ENCODE peak calls at places on chromosomes 1 and 21, in ten cellular contexts. One of them, this sample, is unnamed. For H3K27me3, the result is how much of the 10 kb centered on the place peaks cover.

GRCh38 chr21:15227919-15228318 is 163.1 kb upstream of the NRIP1 start:
- DNase-seq in mesendoderm: no peak
- DNase-seq in heart left ventricle: no peak
- DNase-seq in fibroblast of lung: no peak
- DNase-seq in WERI-Rb-1: no peak
- DNase-seq in right lobe of liver: no peak
- DNase-seq in CD4-positive, CD25-positive, alpha-beta regulatory T cell: no peak
- DNase-seq in CD8-positive, alpha-beta T cell: no peak
- DNase-seq in stomach: no peak
- DNase-seq in psoas muscle: no peak
- DNase-seq in this sample: no peak

GRCh38 chr1:156320560-156320959 is 17.5 kb downstream of the CCT3 start:
- DNase-seq in WERI-Rb-1: no peak
- DNase-seq in right lobe of liver: no peak
- DNase-seq in fibroblast of lung: no peak
- DNase-seq in CD8-positive, alpha-beta T cell: no peak
- DNase-seq in psoas muscle: no peak
- DNase-seq in stomach: no peak
- DNase-seq in mesendoderm: no peak
- DNase-seq in CD4-positive, CD25-positive, alpha-beta regulatory T cell: no peak
- DNase-seq in heart left ventricle: no peak
- DNase-seq in this sample: no peak

GRCh38 chr1:31753623-31754349 is 10.4 kb downstream of the ADGRB2 start:
- DNase-seq in CD4-positive, CD25-positive, alpha-beta regulatory T cell: no peak
- DNase-seq in stomach: peak
- DNase-seq in heart left ventricle: peak
- DNase-seq in fibroblast of lung: peak
- DNase-seq in right lobe of liver: peak
- DNase-seq in CD8-positive, alpha-beta T cell: no peak
- DNase-seq in WERI-Rb-1: no peak
- DNase-seq in psoas muscle: peak
- DNase-seq in mesendoderm: no peak
- DNase-seq in this sample: no peak

GRCh38 chr1:111163363-111163762 is 23.3 kb downstream of the CEPT1 start:
- DNase-seq in WERI-Rb-1: no peak
- DNase-seq in stomach: no peak
- DNase-seq in right lobe of liver: no peak
- DNase-seq in CD4-positive, CD25-positive, alpha-beta regulatory T cell: no peak
- DNase-seq in CD8-positive, alpha-beta T cell: no peak
- DNase-seq in fibroblast of lung: no peak
- DNase-seq in heart left ventricle: no peak
- DNase-seq in psoas muscle: no peak
- DNase-seq in mesendoderm: no peak
- DNase-seq in this sample: no peak

GRCh38 chr1:28646040-28646439 is 2.4 kb upstream of the RNU11 start:
- DNase-seq in CD4-positive, CD25-positive, alpha-beta regulatory T cell: no peak
- DNase-seq in WERI-Rb-1: no peak
- DNase-seq in CD8-positive, alpha-beta T cell: no peak
- DNase-seq in stomach: no peak
- DNase-seq in heart left ventricle: no peak
- DNase-seq in fibroblast of lung: no peak
- DNase-seq in mesendoderm: no peak
- DNase-seq in psoas muscle: no peak
- DNase-seq in right lobe of liver: no peak
- DNase-seq in this sample: no peak

GRCh38 chr21:27423073-27423472 is 456.2 kb upstream of the ADAMTS5 start:
- DNase-seq in CD8-positive, alpha-beta T cell: no peak
- DNase-seq in psoas muscle: peak
- DNase-seq in mesendoderm: peak
- DNase-seq in WERI-Rb-1: no peak
- DNase-seq in right lobe of liver: no peak
- DNase-seq in fibroblast of lung: peak
- DNase-seq in CD4-positive, CD25-positive, alpha-beta regulatory T cell: no peak
- DNase-seq in heart left ventricle: peak
- DNase-seq in stomach: peak
- DNase-seq in this sample: no peak

GRCh38 chr1:186518822-186519381 is 58.0 kb upstream of the PDC start:
- DNase-seq in WERI-Rb-1: no peak
- DNase-seq in right lobe of liver: no peak
- DNase-seq in CD8-positive, alpha-beta T cell: no peak
- DNase-seq in psoas muscle: no peak
- DNase-seq in fibroblast of lung: no peak
- DNase-seq in stomach: no peak
- DNase-seq in mesendoderm: no peak
- DNase-seq in CD4-positive, CD25-positive, alpha-beta regulatory T cell: no peak
- DNase-seq in heart left ventricle: no peak
- DNase-seq in this sample: no peak

GRCh38 chr21:21146587-21147373 is 148.6 kb downstream of the NCAM2 start:
- DNase-seq in WERI-Rb-1: no peak
- DNase-seq in fibroblast of lung: no peak
- DNase-seq in CD8-positive, alpha-beta T cell: no peak
- DNase-seq in stomach: no peak
- DNase-seq in psoas muscle: no peak
- DNase-seq in right lobe of liver: no peak
- DNase-seq in mesendoderm: no peak
- DNase-seq in CD4-positive, CD25-positive, alpha-beta regulatory T cell: no peak
- DNase-seq in heart left ventricle: peak
- DNase-seq in this sample: no peak

GRCh38 chr1:75796376-75797272 is at the start of gene MSH4:
- DNase-seq in stomach: no peak
- DNase-seq in heart left ventricle: no peak
- DNase-seq in right lobe of liver: no peak
- DNase-seq in psoas muscle: peak
- DNase-seq in fibroblast of lung: no peak
- DNase-seq in WERI-Rb-1: no peak
- DNase-seq in CD8-positive, alpha-beta T cell: no peak
- DNase-seq in CD4-positive, CD25-positive, alpha-beta regulatory T cell: no peak
- DNase-seq in mesendoderm: no peak
- DNase-seq in this sample: peak

GRCh38 chr1:59672851-59673574 is 141.7 kb upstream of the HOOK1 start:
- DNase-seq in right lobe of liver: no peak
- DNase-seq in WERI-Rb-1: no peak
- DNase-seq in heart left ventricle: no peak
- DNase-seq in CD4-positive, CD25-positive, alpha-beta regulatory T cell: no peak
- DNase-seq in stomach: no peak
- DNase-seq in psoas muscle: no peak
- DNase-seq in CD8-positive, alpha-beta T cell: no peak
- DNase-seq in mesendoderm: peak
- DNase-seq in fibroblast of lung: peak
- DNase-seq in this sample: no peak

GRCh38 chr1:63907051-63907450 is 133.2 kb downstream of the ROR1 start:
- DNase-seq in stomach: no peak
- DNase-seq in right lobe of liver: no peak
- DNase-seq in CD8-positive, alpha-beta T cell: no peak
- DNase-seq in psoas muscle: no peak
- DNase-seq in WERI-Rb-1: no peak
- DNase-seq in heart left ventricle: no peak
- DNase-seq in fibroblast of lung: no peak
- DNase-seq in mesendoderm: no peak
- DNase-seq in CD4-positive, CD25-positive, alpha-beta regulatory T cell: no peak
- DNase-seq in this sample: no peak

GRCh38 chr1:1777950-1778826 is at the start of gene NADK:
- DNase-seq in stomach: peak
- DNase-seq in CD8-positive, alpha-beta T cell: peak
- DNase-seq in WERI-Rb-1: peak
- DNase-seq in CD4-positive, CD25-positive, alpha-beta regulatory T cell: peak
- DNase-seq in right lobe of liver: peak
- DNase-seq in fibroblast of lung: peak
- DNase-seq in mesendoderm: peak
- DNase-seq in psoas muscle: peak
- DNase-seq in heart left ventricle: peak
- DNase-seq in this sample: peak

GRCh38 chr1:110310300-110310699 is 28.9 kb upstream of the RBM15 start:
- DNase-seq in heart left ventricle: peak
- DNase-seq in WERI-Rb-1: no peak
- DNase-seq in mesendoderm: no peak
- DNase-seq in psoas muscle: no peak
- DNase-seq in CD4-positive, CD25-positive, alpha-beta regulatory T cell: no peak
- DNase-seq in right lobe of liver: no peak
- DNase-seq in fibroblast of lung: no peak
- DNase-seq in CD8-positive, alpha-beta T cell: no peak
- DNase-seq in stomach: no peak
- DNase-seq in this sample: no peak

GRCh38 chr1:117177376-117177775 is 33.4 kb downstream of the VTCN1 start:
- DNase-seq in right lobe of liver: no peak
- DNase-seq in WERI-Rb-1: no peak
- DNase-seq in CD8-positive, alpha-beta T cell: no peak
- DNase-seq in heart left ventricle: no peak
- DNase-seq in CD4-positive, CD25-positive, alpha-beta regulatory T cell: no peak
- DNase-seq in mesendoderm: no peak
- DNase-seq in stomach: no peak
- DNase-seq in fibroblast of lung: no peak
- DNase-seq in psoas muscle: no peak
- DNase-seq in this sample: no peak

GRCh38 chr21:36676039-36676950 is 22.6 kb upstream of the SIM2 start:
- DNase-seq in right lobe of liver: no peak
- DNase-seq in psoas muscle: no peak
- DNase-seq in CD4-positive, CD25-positive, alpha-beta regulatory T cell: no peak
- DNase-seq in WERI-Rb-1: no peak
- DNase-seq in stomach: no peak
- DNase-seq in CD8-positive, alpha-beta T cell: no peak
- DNase-seq in mesendoderm: peak
- DNase-seq in fibroblast of lung: no peak
- DNase-seq in heart left ventricle: no peak
- DNase-seq in this sample: peak

GRCh38 chr21:35229290-35229689 is 180.2 kb upstream of the RUNX1 start:
- DNase-seq in WERI-Rb-1: no peak
- DNase-seq in fibroblast of lung: no peak
- DNase-seq in right lobe of liver: no peak
- DNase-seq in heart left ventricle: no peak
- DNase-seq in mesendoderm: no peak
- DNase-seq in psoas muscle: no peak
- DNase-seq in stomach: no peak
- DNase-seq in CD8-positive, alpha-beta T cell: no peak
- DNase-seq in CD4-positive, CD25-positive, alpha-beta regulatory T cell: no peak
- DNase-seq in this sample: no peak

GRCh38 chr21:41684381-41685245 is 82.2 kb downstream of the RIPK4 start:
- DNase-seq in WERI-Rb-1: no peak
- DNase-seq in stomach: peak
- DNase-seq in heart left ventricle: no peak
- DNase-seq in psoas muscle: no peak
- DNase-seq in right lobe of liver: no peak
- DNase-seq in CD4-positive, CD25-positive, alpha-beta regulatory T cell: no peak
- DNase-seq in mesendoderm: peak
- DNase-seq in CD8-positive, alpha-beta T cell: no peak
- DNase-seq in fibroblast of lung: peak
- DNase-seq in this sample: peak

GRCh38 chr1:154186177-154186576 is 5.7 kb downstream of the TPM3 start:
- DNase-seq in CD4-positive, CD25-positive, alpha-beta regulatory T cell: peak
- DNase-seq in right lobe of liver: no peak
- DNase-seq in stomach: peak
- DNase-seq in fibroblast of lung: peak
- DNase-seq in heart left ventricle: peak
- DNase-seq in CD8-positive, alpha-beta T cell: peak
- DNase-seq in mesendoderm: peak
- DNase-seq in WERI-Rb-1: peak
- DNase-seq in psoas muscle: peak
- DNase-seq in this sample: peak

GRCh38 chr1:117572546-117572945 is 33.3 kb upstream of the TENT5C start:
- DNase-seq in mesendoderm: no peak
- DNase-seq in right lobe of liver: no peak
- DNase-seq in CD4-positive, CD25-positive, alpha-beta regulatory T cell: peak
- DNase-seq in WERI-Rb-1: no peak
- DNase-seq in heart left ventricle: no peak
- DNase-seq in fibroblast of lung: no peak
- DNase-seq in stomach: peak
- DNase-seq in psoas muscle: no peak
- DNase-seq in CD8-positive, alpha-beta T cell: peak
- DNase-seq in this sample: no peak

GRCh38 chr1:151763990-151764389 is 694 bp upstream of the MRPL9 start:
- DNase-seq in CD4-positive, CD25-positive, alpha-beta regulatory T cell: no peak
- DNase-seq in fibroblast of lung: peak
- DNase-seq in CD8-positive, alpha-beta T cell: no peak
- DNase-seq in mesendoderm: no peak
- DNase-seq in WERI-Rb-1: no peak
- DNase-seq in heart left ventricle: no peak
- DNase-seq in psoas muscle: no peak
- DNase-seq in right lobe of liver: no peak
- DNase-seq in stomach: no peak
- DNase-seq in this sample: peak
- H3K4me3 ChIP-seq in CD4-positive, CD25-positive, alpha-beta regulatory T cell: peak
- H3K4me3 ChIP-seq in fibroblast of lung: peak
- H3K4me3 ChIP-seq in CD8-positive, alpha-beta T cell: peak
- H3K4me3 ChIP-seq in mesendoderm: no peak
- H3K4me3 ChIP-seq in WERI-Rb-1: peak
- H3K4me3 ChIP-seq in heart left ventricle: peak
- H3K4me3 ChIP-seq in psoas muscle: peak
- H3K4me3 ChIP-seq in right lobe of liver: peak
- H3K4me3 ChIP-seq in stomach: peak
- H3K4me3 ChIP-seq in this sample: peak

GRCh38 chr1:176193023-176193422 is 14.1 kb downstream of the COP1 start:
- DNase-seq in mesendoderm: no peak
- DNase-seq in CD4-positive, CD25-positive, alpha-beta regulatory T cell: no peak
- DNase-seq in fibroblast of lung: no peak
- DNase-seq in stomach: no peak
- DNase-seq in right lobe of liver: no peak
- DNase-seq in psoas muscle: no peak
- DNase-seq in heart left ventricle: no peak
- DNase-seq in CD8-positive, alpha-beta T cell: no peak
- DNase-seq in WERI-Rb-1: no peak
- DNase-seq in this sample: no peak
- H3K27me3 ChIP-seq in mesendoderm: under half
- H3K27me3 ChIP-seq in CD4-positive, CD25-positive, alpha-beta regulatory T cell: under half
- H3K27me3 ChIP-seq in fibroblast of lung: under half
- H3K27me3 ChIP-seq in stomach: under half
- H3K27me3 ChIP-seq in right lobe of liver: under half
- H3K27me3 ChIP-seq in psoas muscle: under half
- H3K27me3 ChIP-seq in heart left ventricle: under half
- H3K27me3 ChIP-seq in CD8-positive, alpha-beta T cell: under half
- H3K27me3 ChIP-seq in WERI-Rb-1: under half
- H3K27me3 ChIP-seq in this sample: under half

DNA sequence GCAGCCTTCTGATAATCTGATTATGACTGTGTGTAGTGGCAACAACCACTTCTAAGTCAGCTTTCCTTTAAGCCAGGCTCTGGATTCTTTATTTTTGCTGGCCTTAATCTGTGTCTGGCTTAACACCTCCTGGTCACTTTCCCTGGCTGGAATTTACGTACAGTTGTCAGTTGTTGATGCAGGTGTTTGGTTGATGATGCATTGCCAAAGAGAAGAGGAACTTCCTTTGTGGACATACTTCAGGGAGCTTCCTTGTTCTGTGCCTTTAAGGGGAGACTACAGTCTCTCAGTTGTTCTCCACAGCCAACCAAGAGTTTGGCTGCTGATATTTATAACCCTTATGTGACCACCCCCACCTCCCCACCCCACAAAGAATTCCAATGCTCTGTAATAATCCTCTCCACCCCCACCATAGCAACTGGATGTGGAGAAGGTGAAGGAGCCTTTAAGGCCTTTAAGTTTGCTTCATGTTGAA is 96.0 kb upstream of the BMP8A start:
- DNase-seq in heart left ventricle: no peak
- DNase-seq in CD4-positive, CD25-positive, alpha-beta regulatory T cell: no peak
- DNase-seq in CD8-positive, alpha-beta T cell: no peak
- DNase-seq in fibroblast of lung: peak
- DNase-seq in mesendoderm: peak
- DNase-seq in WERI-Rb-1: peak
- DNase-seq in stomach: no peak
- DNase-seq in psoas muscle: no peak
- DNase-seq in right lobe of liver: no peak
- DNase-seq in this sample: no peak
- H3K4me3 ChIP-seq in heart left ventricle: no peak
- H3K4me3 ChIP-seq in CD4-positive, CD25-positive, alpha-beta regulatory T cell: no peak
- H3K4me3 ChIP-seq in CD8-positive, alpha-beta T cell: no peak
- H3K4me3 ChIP-seq in fibroblast of lung: no peak
- H3K4me3 ChIP-seq in mesendoderm: no peak
- H3K4me3 ChIP-seq in WERI-Rb-1: no peak
- H3K4me3 ChIP-seq in stomach: no peak
- H3K4me3 ChIP-seq in psoas muscle: no peak
- H3K4me3 ChIP-seq in right lobe of liver: no peak
- H3K4me3 ChIP-seq in this sample: no peak

GRCh38 chr1:37673920-37674319 is 18.4 kb upstream of the CDCA8 start:
- DNase-seq in CD8-positive, alpha-beta T cell: peak
- DNase-seq in fibroblast of lung: no peak
- DNase-seq in CD4-positive, CD25-positive, alpha-beta regulatory T cell: peak
- DNase-seq in psoas muscle: no peak
- DNase-seq in mesendoderm: no peak
- DNase-seq in WERI-Rb-1: no peak
- DNase-seq in heart left ventricle: no peak
- DNase-seq in stomach: no peak
- DNase-seq in right lobe of liver: no peak
- DNase-seq in this sample: no peak
- H3K27me3 ChIP-seq in CD8-positive, alpha-beta T cell: under half
- H3K27me3 ChIP-seq in fibroblast of lung: under half
- H3K27me3 ChIP-seq in CD4-positive, CD25-positive, alpha-beta regulatory T cell: under half
- H3K27me3 ChIP-seq in psoas muscle: under half
- H3K27me3 ChIP-seq in mesendoderm: under half
- H3K27me3 ChIP-seq in WERI-Rb-1: under half
- H3K27me3 ChIP-seq in heart left ventricle: under half
- H3K27me3 ChIP-seq in stomach: under half
- H3K27me3 ChIP-seq in right lobe of liver: under half
- H3K27me3 ChIP-seq in this sample: under half

This sample was measured in H7.